ENCODE peak calls at places on chromosomes 4 and X, in four cellular contexts. One of them, this sample, is unnamed.

GRCh38 chrX:112901821-112902732 is 61.4 kb upstream of the AMOT start:
- DNase-seq in PC-9: no peak
- DNase-seq in astrocyte of the spinal cord: no peak
- DNase-seq in upper lobe of left lung: no peak
- DNase-seq in this sample: no peak

GRCh38 chr4:73018595-73018994 is 50.9 kb downstream of the COX18 start:
- DNase-seq in astrocyte of the spinal cord: no peak
- DNase-seq in upper lobe of left lung: peak
- DNase-seq in PC-9: no peak
- DNase-seq in this sample: no peak

GRCh38 chrX:65894138-65894537 is 145.7 kb downstream of the VSIG4 start:
- DNase-seq in astrocyte of the spinal cord: no peak
- DNase-seq in upper lobe of left lung: no peak
- DNase-seq in PC-9: peak
- DNase-seq in this sample: no peak

GRCh38 chrX:53305996-53306937 is 24.9 kb upstream of the IQSEC2 start:
- DNase-seq in PC-9: no peak
- DNase-seq in upper lobe of left lung: no peak
- DNase-seq in astrocyte of the spinal cord: no peak
- DNase-seq in this sample: no peak

GRCh38 chrX:41122664-41123257 is 37.5 kb downstream of the USP9X start:
- DNase-seq in upper lobe of left lung: no peak
- DNase-seq in PC-9: no peak
- DNase-seq in astrocyte of the spinal cord: no peak
- DNase-seq in this sample: no peak

GRCh38 chr4:40731792-40732245 is 17.9 kb upstream of the NSUN7 start:
- DNase-seq in upper lobe of left lung: no peak
- DNase-seq in astrocyte of the spinal cord: no peak
- DNase-seq in PC-9: no peak
- DNase-seq in this sample: peak

GRCh38 chrX:25016938-25017598 is 1.3 kb upstream of the ARX start:
- DNase-seq in PC-9: no peak
- DNase-seq in upper lobe of left lung: no peak
- DNase-seq in astrocyte of the spinal cord: no peak
- DNase-seq in this sample: no peak

GRCh38 chr4:183249854-183250253 is 70.2 kb downstream of the CLDN22 start:
- DNase-seq in upper lobe of left lung: no peak
- DNase-seq in PC-9: peak
- DNase-seq in astrocyte of the spinal cord: peak
- DNase-seq in this sample: no peak

GRCh38 chr4:72391281-72391680 is 177.7 kb downstream of the ADAMTS3 start:
- DNase-seq in PC-9: no peak
- DNase-seq in astrocyte of the spinal cord: no peak
- DNase-seq in upper lobe of left lung: no peak
- DNase-seq in this sample: no peak

GRCh38 chr4:108743021-108743420 is 19.8 kb downstream of the ETNPPL start:
- DNase-seq in astrocyte of the spinal cord: no peak
- DNase-seq in PC-9: no peak
- DNase-seq in upper lobe of left lung: no peak
- DNase-seq in this sample: no peak

GRCh38 chrX:21666679-21667078 is 8.5 kb upstream of the KLHL34 start:
- DNase-seq in upper lobe of left lung: no peak
- DNase-seq in PC-9: no peak
- DNase-seq in astrocyte of the spinal cord: peak
- DNase-seq in this sample: no peak

DNA sequence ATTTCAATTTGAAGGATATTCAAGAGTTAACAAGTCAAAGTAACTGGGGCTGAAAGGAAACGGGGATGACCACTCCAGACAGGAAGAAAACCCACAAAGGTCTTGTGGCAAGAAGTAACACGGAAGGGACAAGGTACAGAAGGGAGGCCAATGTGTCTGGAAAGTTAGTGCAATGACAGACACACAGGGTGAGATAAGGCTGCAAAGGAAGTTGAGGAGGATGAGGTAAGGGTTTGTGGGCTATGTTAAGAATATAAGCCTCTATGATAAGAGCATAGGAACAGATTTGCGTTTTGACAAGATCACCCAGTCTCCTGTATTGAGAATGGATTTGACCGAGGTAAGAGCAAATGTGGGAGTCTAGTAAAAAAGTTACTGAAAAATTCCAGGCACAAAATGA is 21.9 kb upstream of the EMCN start:
- DNase-seq in upper lobe of left lung: no peak
- DNase-seq in astrocyte of the spinal cord: no peak
- DNase-seq in PC-9: no peak
- DNase-seq in this sample: no peak
- H3K4me3 ChIP-seq in upper lobe of left lung: no peak
- H3K4me3 ChIP-seq in astrocyte of the spinal cord: no peak
- H3K4me3 ChIP-seq in PC-9: no peak
- H3K4me3 ChIP-seq in this sample: no peak

GRCh38 chr4:95020521-95020920 is 262.8 kb downstream of the BMPR1B start:
- DNase-seq in upper lobe of left lung: no peak
- DNase-seq in astrocyte of the spinal cord: no peak
- DNase-seq in PC-9: no peak
- DNase-seq in this sample: no peak
- TF ChIP-seq CTCF in upper lobe of left lung: no peak
- TF ChIP-seq CTCF in astrocyte of the spinal cord: no peak
- TF ChIP-seq CTCF in PC-9: no peak
- TF ChIP-seq CTCF in this sample: no peak

GRCh38 chrX:47484885-47485284 is 1.9 kb upstream of the ZNF41 start:
- DNase-seq in astrocyte of the spinal cord: no peak
- DNase-seq in upper lobe of left lung: no peak
- DNase-seq in PC-9: no peak
- DNase-seq in this sample: no peak
- H3K4me3 ChIP-seq in astrocyte of the spinal cord: no peak
- H3K4me3 ChIP-seq in upper lobe of left lung: no peak
- H3K4me3 ChIP-seq in PC-9: no peak
- H3K4me3 ChIP-seq in this sample: no peak

GRCh38 chr4:159305129-159305528 is 202.2 kb downstream of the RAPGEF2 start:
- DNase-seq in astrocyte of the spinal cord: no peak
- DNase-seq in upper lobe of left lung: no peak
- DNase-seq in PC-9: no peak
- DNase-seq in this sample: no peak
- TF ChIP-seq CTCF in astrocyte of the spinal cord: no peak
- TF ChIP-seq CTCF in upper lobe of left lung: no peak
- TF ChIP-seq CTCF in PC-9: no peak
- TF ChIP-seq CTCF in this sample: no peak

GRCh38 chr4:186726150-186726439 is 2.4 kb upstream of the FAT1 start:
- DNase-seq in PC-9: no peak
- DNase-seq in upper lobe of left lung: no peak
- DNase-seq in astrocyte of the spinal cord: no peak
- DNase-seq in this sample: no peak

GRCh38 chr4:186724048-186724860 is 598 bp upstream of the FAT1 start:
- DNase-seq in upper lobe of left lung: peak
- DNase-seq in astrocyte of the spinal cord: peak
- DNase-seq in PC-9: peak
- DNase-seq in this sample: peak

GRCh38 chr4:186725422-186726149 is 1.9 kb upstream of the FAT1 start:
- DNase-seq in PC-9: peak
- DNase-seq in astrocyte of the spinal cord: peak
- DNase-seq in upper lobe of left lung: peak
- DNase-seq in this sample: peak

GRCh38 chr4:186723207-186724047 is at the start of gene FAT1:
- DNase-seq in astrocyte of the spinal cord: peak
- DNase-seq in upper lobe of left lung: peak
- DNase-seq in PC-9: peak
- DNase-seq in this sample: peak

GRCh38 chr4:186724861-186725419 is 1.3 kb upstream of the FAT1 start:
- DNase-seq in astrocyte of the spinal cord: peak
- DNase-seq in PC-9: peak
- DNase-seq in upper lobe of left lung: no peak
- DNase-seq in this sample: peak
- H3K4me3 ChIP-seq in astrocyte of the spinal cord: peak
- H3K4me3 ChIP-seq in PC-9: peak
- H3K4me3 ChIP-seq in upper lobe of left lung: peak
- H3K4me3 ChIP-seq in this sample: peak

DNA sequence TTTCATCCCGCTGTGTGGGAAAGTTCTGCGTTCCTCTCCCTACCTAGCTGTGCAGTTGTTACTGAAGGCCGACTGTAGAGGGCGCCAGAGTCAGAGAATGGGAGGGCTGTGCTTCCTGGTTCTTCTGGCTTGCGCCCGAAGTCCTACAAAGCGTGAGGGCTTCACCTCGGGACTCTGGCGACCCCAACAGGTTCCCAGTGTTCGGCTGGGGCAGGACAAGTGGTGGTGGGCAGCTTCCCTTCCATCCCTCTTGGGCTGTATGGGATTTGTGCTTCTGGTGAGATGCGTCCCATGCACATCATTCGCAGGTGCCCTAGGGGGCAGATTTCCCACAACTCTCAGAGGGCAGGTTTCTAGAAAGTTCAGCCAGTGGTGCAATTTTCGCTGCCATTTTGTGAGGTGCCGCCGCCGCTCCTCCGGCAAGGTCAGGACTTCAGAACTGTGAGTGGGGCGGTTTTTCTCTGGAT is 27.3 kb downstream of the CT45A3 start:
- DNase-seq in upper lobe of left lung: peak
- DNase-seq in astrocyte of the spinal cord: no peak
- DNase-seq in PC-9: peak
- DNase-seq in this sample: peak
- TF ChIP-seq CTCF in upper lobe of left lung: no peak
- TF ChIP-seq CTCF in astrocyte of the spinal cord: no peak
- TF ChIP-seq CTCF in PC-9: peak
- TF ChIP-seq CTCF in this sample: no peak

DNA sequence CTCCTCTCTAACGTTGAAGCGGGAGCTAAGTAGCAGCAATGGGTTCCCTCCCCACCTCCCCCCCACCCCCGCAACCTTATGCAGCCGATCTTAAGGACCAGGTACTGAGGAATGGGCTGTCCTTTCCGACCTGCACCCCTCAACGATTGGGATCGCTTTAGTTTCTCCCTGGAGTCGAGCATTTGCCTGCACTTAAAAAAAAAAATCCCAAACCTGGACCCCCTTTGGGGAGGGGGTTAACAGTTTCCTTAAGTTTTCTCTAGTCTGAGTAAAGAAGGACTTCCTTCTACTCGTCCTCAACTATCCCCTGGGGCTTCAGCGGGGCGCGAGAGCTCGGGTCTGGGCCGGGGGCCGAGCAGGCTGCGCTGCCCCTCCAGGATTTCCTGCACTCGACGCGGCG is 25.7 kb upstream of the BCORL1 start:
- DNase-seq in astrocyte of the spinal cord: no peak
- DNase-seq in upper lobe of left lung: no peak
- DNase-seq in PC-9: no peak
- DNase-seq in this sample: no peak
- H3K4me3 ChIP-seq in astrocyte of the spinal cord: peak
- H3K4me3 ChIP-seq in upper lobe of left lung: peak
- H3K4me3 ChIP-seq in PC-9: peak
- H3K4me3 ChIP-seq in this sample: no peak

GRCh38 chrX:151701071-151701470 is 5.8 kb downstream of the PRRG3 start:
- DNase-seq in PC-9: no peak
- DNase-seq in upper lobe of left lung: no peak
- DNase-seq in astrocyte of the spinal cord: no peak
- DNase-seq in this sample: no peak

GRCh38 chrX:151699746-151700145 is 4.5 kb downstream of the PRRG3 start:
- DNase-seq in PC-9: no peak
- DNase-seq in astrocyte of the spinal cord: no peak
- DNase-seq in upper lobe of left lung: no peak
- DNase-seq in this sample: no peak

GRCh38 chrX:151701531-151701930 is 6.3 kb downstream of the PRRG3 start:
- DNase-seq in PC-9: no peak
- DNase-seq in upper lobe of left lung: no peak
- DNase-seq in astrocyte of the spinal cord: no peak
- DNase-seq in this sample: no peak

GRCh38 chrX:151702021-151702714 is 6.9 kb downstream of the PRRG3 start:
- DNase-seq in astrocyte of the spinal cord: no peak
- DNase-seq in PC-9: no peak
- DNase-seq in upper lobe of left lung: no peak
- DNase-seq in this sample: no peak

GRCh38 chrX:151700581-151700980 is 5.3 kb downstream of the PRRG3 start:
- DNase-seq in PC-9: no peak
- DNase-seq in upper lobe of left lung: peak
- DNase-seq in astrocyte of the spinal cord: no peak
- DNase-seq in this sample: no peak
- TF ChIP-seq CTCF in PC-9: no peak
- TF ChIP-seq CTCF in upper lobe of left lung: no peak
- TF ChIP-seq CTCF in astrocyte of the spinal cord: no peak
- TF ChIP-seq CTCF in this sample: no peak

DNA sequence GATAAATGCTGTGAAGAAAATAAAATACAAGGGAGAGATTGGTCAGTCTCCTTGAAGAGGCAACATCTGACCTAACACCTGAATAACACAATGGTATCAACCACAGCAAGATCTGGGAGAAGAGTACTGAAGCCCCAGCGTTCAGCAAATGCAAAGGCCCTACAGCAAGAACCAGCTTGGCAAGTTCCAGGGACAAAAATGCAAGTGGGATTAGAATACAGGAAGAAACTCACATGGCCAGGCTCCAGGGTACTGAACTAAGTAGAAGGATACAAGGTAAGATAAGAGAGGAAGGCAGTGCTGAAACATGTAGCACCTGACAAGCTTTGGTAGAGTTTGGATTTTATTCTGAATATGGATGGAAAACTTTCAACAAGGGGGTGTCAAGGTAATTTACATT is 3.6 kb downstream of the SMIM14 start:
- DNase-seq in astrocyte of the spinal cord: no peak
- DNase-seq in upper lobe of left lung: no peak
- DNase-seq in PC-9: peak
- DNase-seq in this sample: no peak
- H3K4me3 ChIP-seq in astrocyte of the spinal cord: no peak
- H3K4me3 ChIP-seq in upper lobe of left lung: no peak
- H3K4me3 ChIP-seq in PC-9: peak
- H3K4me3 ChIP-seq in this sample: no peak

GRCh38 chr4:2462992-2463762 is 5.7 kb upstream of the RNF4 start:
- DNase-seq in PC-9: no peak
- DNase-seq in astrocyte of the spinal cord: no peak
- DNase-seq in upper lobe of left lung: no peak
- DNase-seq in this sample: no peak

GRCh38 chr4:2461246-2461960 is 7.5 kb upstream of the RNF4 start:
- DNase-seq in PC-9: no peak
- DNase-seq in astrocyte of the spinal cord: no peak
- DNase-seq in upper lobe of left lung: peak
- DNase-seq in this sample: no peak

GRCh38 chr4:2465032-2465431 is 3.9 kb upstream of the RNF4 start:
- DNase-seq in PC-9: no peak
- DNase-seq in upper lobe of left lung: no peak
- DNase-seq in astrocyte of the spinal cord: no peak
- DNase-seq in this sample: no peak

GRCh38 chr4:2459589-2460349 is 9.1 kb upstream of the RNF4 start:
- DNase-seq in PC-9: no peak
- DNase-seq in upper lobe of left lung: peak
- DNase-seq in astrocyte of the spinal cord: no peak
- DNase-seq in this sample: no peak

DNA sequence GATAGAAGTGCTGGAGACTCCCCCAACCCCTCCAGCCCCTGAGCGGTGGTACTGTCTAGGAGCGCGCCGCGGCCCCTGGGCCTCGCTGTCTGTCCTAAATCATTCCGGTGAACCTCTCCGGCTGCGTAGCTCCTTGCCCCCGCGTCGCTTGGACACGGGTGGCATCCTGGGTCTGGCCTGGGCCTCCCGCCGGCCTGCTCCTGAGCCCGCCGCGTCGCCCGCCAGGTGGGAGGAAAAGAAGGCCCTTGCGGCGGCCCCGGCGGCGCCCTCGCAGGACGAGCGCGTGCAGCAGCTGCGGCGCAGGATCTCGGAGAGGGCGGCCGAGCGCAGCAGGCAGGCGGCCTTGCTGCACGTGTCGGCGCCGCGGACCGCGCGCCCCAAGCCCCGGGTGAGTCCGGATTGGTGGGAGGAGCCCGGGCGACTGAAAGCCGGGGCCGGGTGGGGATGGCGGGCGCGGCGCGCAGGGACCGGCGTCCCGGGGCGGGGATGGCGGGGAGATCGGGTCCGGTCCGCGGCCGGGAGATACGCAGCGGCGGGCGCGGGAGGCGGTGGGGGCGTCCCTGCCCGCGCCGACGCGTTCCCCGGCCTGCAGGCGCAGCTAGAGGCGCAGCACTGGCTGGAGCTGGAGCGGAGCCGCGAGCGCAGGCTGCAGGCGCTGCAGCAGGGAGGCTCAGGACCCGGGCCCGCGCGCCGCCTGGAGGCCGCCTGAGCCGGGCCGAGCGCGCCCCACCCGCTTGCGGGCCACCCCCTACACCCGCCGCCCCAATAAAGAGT is 6.5 kb upstream of the RNF4 start:
- DNase-seq in upper lobe of left lung: peak
- DNase-seq in astrocyte of the spinal cord: peak
- DNase-seq in PC-9: peak
- DNase-seq in this sample: peak
- TF ChIP-seq CTCF in upper lobe of left lung: peak
- TF ChIP-seq CTCF in astrocyte of the spinal cord: peak
- TF ChIP-seq CTCF in PC-9: no peak
- TF ChIP-seq CTCF in this sample: no peak

This sample was measured in mucosa of descending colon.